ENCODE peak calls at places on chromosome 20, in five cellular contexts. One of them, this sample, is unnamed.

GRCh38 chr20:3777726-3778629 is 3.3 kb downstream of the SPEF1 start:
- DNase-seq in choroid plexus epithelial cell: peak; percentile 35
- DNase-seq in colonic mucosa: peak; percentile 77
- DNase-seq in left lung: peak; percentile 96
- DNase-seq in IMR-90: no peak
- DNase-seq in this sample: peak; percentile 77

GRCh38 chr20:33701629-33702450 is 15.7 kb upstream of the E2F1 start:
- DNase-seq in IMR-90: no peak
- DNase-seq in colonic mucosa: no peak
- DNase-seq in choroid plexus epithelial cell: no peak
- DNase-seq in left lung: peak; percentile 24
- DNase-seq in this sample: no peak

GRCh38 chr20:54092021-54092420 is 21.6 kb upstream of the BCAS1 start:
- DNase-seq in colonic mucosa: no peak
- DNase-seq in choroid plexus epithelial cell: no peak
- DNase-seq in left lung: no peak
- DNase-seq in IMR-90: no peak
- DNase-seq in this sample: no peak

GRCh38 chr20:4047614-4048013 is 32.3 kb upstream of the RNF24 start:
- DNase-seq in choroid plexus epithelial cell: no peak
- DNase-seq in colonic mucosa: no peak
- DNase-seq in IMR-90: no peak
- DNase-seq in left lung: no peak
- DNase-seq in this sample: no peak

GRCh38 chr20:48625136-48625900 is 202.5 kb downstream of the PREX1 start:
- DNase-seq in choroid plexus epithelial cell: no peak
- DNase-seq in left lung: peak; percentile 78
- DNase-seq in colonic mucosa: no peak
- DNase-seq in IMR-90: no peak
- DNase-seq in this sample: no peak

GRCh38 chr20:10667077-10667401 is 6.8 kb downstream of the JAG1 start:
- DNase-seq in IMR-90: no peak
- DNase-seq in colonic mucosa: no peak
- DNase-seq in choroid plexus epithelial cell: no peak
- DNase-seq in left lung: peak; percentile 82
- DNase-seq in this sample: no peak

GRCh38 chr20:5504061-5504739 is 187.4 kb upstream of the PROKR2 start:
- DNase-seq in choroid plexus epithelial cell: peak; percentile 81
- DNase-seq in IMR-90: no peak
- DNase-seq in left lung: peak; percentile 86
- DNase-seq in colonic mucosa: peak; percentile 76
- DNase-seq in this sample: peak; percentile 82

GRCh38 chr20:51140671-51141070 is 117.8 kb upstream of the KCNG1 start:
- DNase-seq in choroid plexus epithelial cell: no peak
- DNase-seq in left lung: no peak
- DNase-seq in colonic mucosa: peak; percentile 12
- DNase-seq in IMR-90: no peak
- DNase-seq in this sample: no peak

GRCh38 chr20:36432096-36432495 is 109.2 kb upstream of the MYL9 start:
- DNase-seq in left lung: peak; percentile 78
- DNase-seq in colonic mucosa: no peak
- DNase-seq in choroid plexus epithelial cell: no peak
- DNase-seq in IMR-90: no peak
- DNase-seq in this sample: no peak

GRCh38 chr20:36431604-36432003 is 109.7 kb upstream of the MYL9 start:
- DNase-seq in colonic mucosa: no peak
- DNase-seq in left lung: no peak
- DNase-seq in IMR-90: no peak
- DNase-seq in choroid plexus epithelial cell: no peak
- DNase-seq in this sample: no peak

GRCh38 chr20:51463560-51463959 is 79.0 kb downstream of the NFATC2 start:
- DNase-seq in choroid plexus epithelial cell: no peak
- DNase-seq in colonic mucosa: no peak
- DNase-seq in IMR-90: no peak
- DNase-seq in left lung: no peak
- DNase-seq in this sample: no peak

GRCh38 chr20:58150772-58151171 is 77.7 kb downstream of the ANKRD60 start:
- DNase-seq in choroid plexus epithelial cell: no peak
- DNase-seq in left lung: no peak
- DNase-seq in colonic mucosa: peak; percentile 74
- DNase-seq in IMR-90: no peak
- DNase-seq in this sample: no peak

GRCh38 chr20:33679758-33680485 is 5.7 kb upstream of the NECAB3 start:
- DNase-seq in left lung: no peak
- DNase-seq in choroid plexus epithelial cell: no peak
- DNase-seq in colonic mucosa: no peak
- DNase-seq in IMR-90: no peak
- DNase-seq in this sample: peak; percentile 80

GRCh38 chr20:41177636-41178035 is 40.3 kb downstream of the PLCG1 start:
- DNase-seq in IMR-90: peak; percentile 87
- DNase-seq in left lung: no peak
- DNase-seq in choroid plexus epithelial cell: peak; percentile 78
- DNase-seq in colonic mucosa: no peak
- DNase-seq in this sample: no peak

GRCh38 chr20:38434770-38435554 is at the start of gene SNHG17:
- DNase-seq in IMR-90: peak; percentile 96
- DNase-seq in left lung: peak; percentile 97
- DNase-seq in choroid plexus epithelial cell: peak; percentile 96
- DNase-seq in colonic mucosa: peak; percentile 90
- DNase-seq in this sample: peak; percentile 93

GRCh38 chr20:5788385-5788895 is 38.2 kb downstream of the SHLD1 start:
- DNase-seq in choroid plexus epithelial cell: peak; percentile 96
- DNase-seq in left lung: no peak
- DNase-seq in colonic mucosa: peak; percentile 90
- DNase-seq in IMR-90: peak; percentile 91
- DNase-seq in this sample: peak; percentile 81

GRCh38 chr20:45835230-45836224 is 1.9 kb downstream of the SNX21 start:
- DNase-seq in left lung: no peak
- DNase-seq in colonic mucosa: no peak
- DNase-seq in IMR-90: peak; percentile 47
- DNase-seq in choroid plexus epithelial cell: no peak
- DNase-seq in this sample: no peak

GRCh38 chr20:50220894-50221266 is 30.2 kb downstream of the CEBPB start:
- DNase-seq in choroid plexus epithelial cell: no peak
- DNase-seq in IMR-90: no peak
- DNase-seq in colonic mucosa: no peak
- DNase-seq in left lung: no peak
- DNase-seq in this sample: no peak

GRCh38 chr20:52975024-52975732 is 3.0 kb downstream of the TSHZ2 start:
- DNase-seq in IMR-90: no peak
- DNase-seq in colonic mucosa: no peak
- DNase-seq in choroid plexus epithelial cell: no peak
- DNase-seq in left lung: no peak
- DNase-seq in this sample: no peak

GRCh38 chr20:46690219-46691111 is 1.2 kb upstream of the TP53RK start:
- DNase-seq in left lung: no peak
- DNase-seq in IMR-90: peak; percentile 36
- DNase-seq in colonic mucosa: no peak
- DNase-seq in choroid plexus epithelial cell: peak; percentile 43
- DNase-seq in this sample: no peak

GRCh38 chr20:52923123-52923543 is 49.0 kb upstream of the TSHZ2 start:
- DNase-seq in IMR-90: peak; percentile 45
- DNase-seq in colonic mucosa: no peak
- DNase-seq in choroid plexus epithelial cell: peak; percentile 57
- DNase-seq in left lung: no peak
- DNase-seq in this sample: no peak

GRCh38 chr20:57392512-57393271 is 1.5 kb downstream of the RBM38 start:
- DNase-seq in left lung: peak; percentile 87
- DNase-seq in IMR-90: no peak
- DNase-seq in colonic mucosa: peak; percentile 63
- DNase-seq in choroid plexus epithelial cell: no peak
- DNase-seq in this sample: peak; percentile 58

GRCh38 chr20:1964659-1965405 is 29.0 kb downstream of the PDYN start:
- DNase-seq in colonic mucosa: no peak
- DNase-seq in choroid plexus epithelial cell: no peak
- DNase-seq in left lung: no peak
- DNase-seq in IMR-90: no peak
- DNase-seq in this sample: no peak
- TF ChIP-seq CTCF in colonic mucosa: no peak
- TF ChIP-seq CTCF in choroid plexus epithelial cell: no peak
- TF ChIP-seq CTCF in left lung: no peak
- TF ChIP-seq CTCF in IMR-90: peak; percentile 8
- TF ChIP-seq CTCF in this sample: no peak

DNA sequence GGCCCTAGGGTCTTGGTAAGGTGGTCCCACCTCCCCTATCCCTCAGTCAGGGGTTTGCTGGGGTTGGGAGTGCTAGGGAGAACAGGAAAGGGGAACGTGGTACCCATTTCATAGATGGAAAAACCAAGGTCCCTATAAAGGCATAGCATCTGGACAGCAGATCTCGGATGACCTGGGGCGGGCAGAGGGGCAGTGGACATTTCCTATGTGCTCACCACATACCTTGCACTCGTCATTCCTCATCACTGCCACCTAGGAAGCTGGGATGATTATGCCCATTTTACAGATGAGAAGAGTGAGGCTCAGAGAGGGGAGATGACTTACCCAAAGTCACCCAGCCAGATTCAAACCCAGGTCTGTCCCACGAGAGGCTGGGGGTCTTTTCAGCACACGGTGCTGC is 12.1 kb downstream of the MYLK2 start:
- DNase-seq in left lung: no peak
- DNase-seq in choroid plexus epithelial cell: no peak
- DNase-seq in IMR-90: no peak
- DNase-seq in colonic mucosa: no peak
- DNase-seq in this sample: no peak
- TF ChIP-seq CTCF in left lung: no peak
- TF ChIP-seq CTCF in choroid plexus epithelial cell: no peak
- TF ChIP-seq CTCF in IMR-90: no peak
- TF ChIP-seq CTCF in colonic mucosa: no peak
- TF ChIP-seq CTCF in this sample: no peak

GRCh38 chr20:62182469-62183425 is at the start of gene MTG2:
- DNase-seq in left lung: peak; percentile 98
- DNase-seq in colonic mucosa: peak; percentile 98
- DNase-seq in IMR-90: peak; percentile 95
- DNase-seq in choroid plexus epithelial cell: peak; percentile 95
- DNase-seq in this sample: peak; percentile 100
- TF ChIP-seq CTCF in left lung: no peak
- TF ChIP-seq CTCF in colonic mucosa: no peak
- TF ChIP-seq CTCF in IMR-90: no peak
- TF ChIP-seq CTCF in choroid plexus epithelial cell: no peak
- TF ChIP-seq CTCF in this sample: no peak

DNA sequence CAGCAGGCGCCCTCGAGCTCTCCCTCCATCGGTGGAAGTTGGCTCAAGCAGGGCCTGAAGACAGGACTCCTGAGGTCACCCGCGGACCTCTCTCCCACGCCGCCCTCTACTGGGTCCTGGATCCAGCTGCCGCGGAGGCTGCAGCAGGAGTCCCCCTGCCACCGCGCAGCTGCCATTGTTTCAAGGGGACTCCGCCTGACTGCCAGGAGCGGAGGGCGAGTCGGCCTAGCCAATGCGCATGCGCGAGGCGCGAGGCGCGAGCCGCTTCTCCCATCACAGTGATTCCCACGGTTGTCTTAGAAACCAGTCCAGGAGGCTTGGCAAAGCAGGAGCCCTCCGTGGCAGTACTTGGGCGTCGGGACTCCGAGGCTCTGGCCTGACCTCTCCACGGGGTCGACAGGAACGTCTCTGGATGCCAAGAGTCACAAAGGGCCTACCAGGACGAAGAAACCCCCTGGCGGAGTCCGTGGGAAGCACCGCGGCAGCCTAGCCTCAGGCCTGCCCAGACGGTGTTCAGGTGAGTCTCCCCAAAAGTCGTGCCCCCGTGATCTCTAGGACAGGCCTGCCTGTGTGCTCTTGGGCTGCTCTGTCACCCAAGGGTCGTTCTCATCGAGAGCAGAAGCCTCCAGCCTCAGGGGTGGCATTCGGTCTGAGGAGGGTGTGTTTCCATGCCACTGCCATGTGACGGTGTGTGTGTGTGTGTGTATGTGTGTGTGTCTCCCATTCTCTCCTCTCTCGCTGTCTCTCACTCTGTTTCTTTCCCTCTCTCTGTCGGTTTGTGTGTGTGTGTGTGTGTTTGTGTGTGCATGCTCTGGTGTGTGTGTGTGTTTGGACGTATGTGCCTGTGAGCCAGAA is 290.6 kb upstream of the ZNF337 start:
- DNase-seq in left lung: peak; percentile 83
- DNase-seq in IMR-90: peak; percentile 10
- DNase-seq in choroid plexus epithelial cell: peak; percentile 39
- DNase-seq in colonic mucosa: peak; percentile 51
- DNase-seq in this sample: peak; percentile 50
- TF ChIP-seq CTCF in left lung: peak; percentile 20
- TF ChIP-seq CTCF in IMR-90: no peak
- TF ChIP-seq CTCF in choroid plexus epithelial cell: peak; percentile 55
- TF ChIP-seq CTCF in colonic mucosa: no peak
- TF ChIP-seq CTCF in this sample: no peak

GRCh38 chr20:24164360-24164759 is 175.8 kb upstream of the GGTLC1 start:
- DNase-seq in left lung: no peak
- DNase-seq in IMR-90: no peak
- DNase-seq in colonic mucosa: no peak
- DNase-seq in choroid plexus epithelial cell: peak; percentile 41
- DNase-seq in this sample: no peak
- TF ChIP-seq CTCF in left lung: no peak
- TF ChIP-seq CTCF in IMR-90: peak; percentile 31
- TF ChIP-seq CTCF in colonic mucosa: no peak
- TF ChIP-seq CTCF in choroid plexus epithelial cell: peak; percentile 80
- TF ChIP-seq CTCF in this sample: peak; percentile 18

DNA sequence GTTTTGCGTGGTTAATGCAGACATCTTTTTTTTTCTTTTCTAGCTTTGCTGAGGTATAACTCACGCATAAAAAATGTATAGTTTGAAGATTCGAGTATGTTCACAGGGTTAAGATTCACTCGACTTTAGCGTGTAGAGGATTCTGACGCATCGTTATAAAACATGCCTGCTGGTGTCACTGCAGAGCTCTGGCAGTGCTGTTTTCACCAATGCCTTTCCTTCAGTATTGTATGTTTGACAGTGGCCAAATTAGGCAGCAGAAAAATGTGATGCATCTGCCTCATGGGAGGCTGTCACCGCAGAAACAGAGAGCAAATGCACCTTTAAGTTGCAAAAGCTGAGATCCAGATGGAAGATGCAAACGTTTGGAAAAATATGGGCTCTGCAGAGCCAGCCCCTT is 18.0 kb upstream of the SIRPB2 start:
- DNase-seq in choroid plexus epithelial cell: peak; percentile 61
- DNase-seq in left lung: no peak
- DNase-seq in colonic mucosa: no peak
- DNase-seq in IMR-90: peak; percentile 37
- DNase-seq in this sample: peak; percentile 28
- TF ChIP-seq CTCF in choroid plexus epithelial cell: peak; percentile 70
- TF ChIP-seq CTCF in left lung: no peak
- TF ChIP-seq CTCF in colonic mucosa: no peak
- TF ChIP-seq CTCF in IMR-90: peak; percentile 36
- TF ChIP-seq CTCF in this sample: peak; percentile 16

GRCh38 chr20:63563186-63563935 is 9.4 kb downstream of the FNDC11 start:
- DNase-seq in colonic mucosa: no peak
- DNase-seq in choroid plexus epithelial cell: no peak
- DNase-seq in left lung: no peak
- DNase-seq in IMR-90: no peak
- DNase-seq in this sample: no peak

GRCh38 chr20:63565699-63566335 is 8.2 kb downstream of the HELZ2 start:
- DNase-seq in left lung: no peak
- DNase-seq in IMR-90: no peak
- DNase-seq in choroid plexus epithelial cell: no peak
- DNase-seq in colonic mucosa: no peak
- DNase-seq in this sample: no peak

GRCh38 chr20:63565021-63565698 is 8.9 kb downstream of the HELZ2 start:
- DNase-seq in choroid plexus epithelial cell: no peak
- DNase-seq in colonic mucosa: no peak
- DNase-seq in left lung: no peak
- DNase-seq in IMR-90: no peak
- DNase-seq in this sample: no peak

GRCh38 chr20:63562461-63563185 is 8.7 kb downstream of the FNDC11 start:
- DNase-seq in colonic mucosa: no peak
- DNase-seq in IMR-90: no peak
- DNase-seq in left lung: no peak
- DNase-seq in choroid plexus epithelial cell: no peak
- DNase-seq in this sample: no peak

GRCh38 chr20:63564036-63564810 is 9.8 kb downstream of the HELZ2 start:
- DNase-seq in choroid plexus epithelial cell: no peak
- DNase-seq in IMR-90: no peak
- DNase-seq in colonic mucosa: no peak
- DNase-seq in left lung: no peak
- DNase-seq in this sample: no peak
- TF ChIP-seq CTCF in choroid plexus epithelial cell: no peak
- TF ChIP-seq CTCF in IMR-90: no peak
- TF ChIP-seq CTCF in colonic mucosa: no peak
- TF ChIP-seq CTCF in left lung: no peak
- TF ChIP-seq CTCF in this sample: no peak